ENCODE peak calls at places on chromosomes 3 and 15, in five cellular contexts. H is HCEC 1CT, O is AML-193, R is COR-L47, Q is NCI-H1048. M is an unnamed sample.
A peak's percentile ranks its signal among the peaks of the same experiment; 100 is the strongest.

GRCh38 chr3:116446037-116446436 is 750 bp upstream of the LSAMP start:
- DNase-seq in O (no peak), H (no peak), Q (no peak), R (no peak), M (no peak)

GRCh38 chr3:13842226-13842625 is 37.6 kb downstream of the WNT7A start:
- DNase-seq in Q (no peak), R (no peak), O (no peak), H (no peak), M (no peak)

GRCh38 chr3:126340943-126341754 is 16.1 kb downstream of the KLF15 start:
- DNase-seq in O (no peak), H (no peak), R (no peak), Q (no peak), M (no peak)

GRCh38 chr15:58931985-58932384 is 1.5 kb downstream of the SLTM start:
- DNase-seq in H (peak; percentile 54), O (peak; percentile 72), Q (no peak), R (no peak), M (no peak)

GRCh38 chr3:157174265-157174615 is 14.3 kb upstream of the CCNL1 start:
- DNase-seq in H (no peak), R (peak; percentile 37), O (peak; percentile 62), Q (no peak), M (peak; percentile 29)

GRCh38 chr3:94734201-94734600 is 671.3 kb downstream of the NSUN3 start:
- DNase-seq in H (no peak), O (no peak), R (no peak), Q (no peak), M (no peak)

GRCh38 chr15:60840306-60840702 is 361.4 kb upstream of the ICE2 start:
- DNase-seq in Q (no peak), O (no peak), R (no peak), H (peak; percentile 30), M (peak; percentile 89)

GRCh38 chr15:75054172-75054897 is 30.9 kb downstream of the PPCDC start:
- DNase-seq in O (no peak), H (no peak), R (no peak), Q (no peak), M (no peak)

GRCh38 chr15:64703632-64703959 is 71.8 kb downstream of the RBPMS2 start:
- DNase-seq in O (no peak), H (no peak), Q (no peak), R (no peak), M (peak; percentile 27)

GRCh38 chr15:48850648-48851047 is 27.3 kb upstream of the EID1 start:
- DNase-seq in H (no peak), R (no peak), Q (no peak), O (no peak), M (no peak)

GRCh38 chr3:67048716-67049076 is 50.6 kb downstream of the KBTBD8 start:
- DNase-seq in H (no peak), R (peak; percentile 4), O (no peak), Q (no peak), M (no peak)

GRCh38 chr15:24848050-24848449 is 106.7 kb upstream of the SNRPN start:
- DNase-seq in R (no peak), H (no peak), O (no peak), Q (no peak), M (no peak)

GRCh38 chr15:65902373-65902772 is 33.1 kb downstream of the RAB11A start:
- DNase-seq in R (no peak), Q (no peak), O (peak; percentile 93), H (peak; percentile 10), M (peak; percentile 52)

GRCh38 chr15:82715003-82715402 is 5.3 kb upstream of the AP3B2 start:
- DNase-seq in H (no peak), Q (no peak), R (no peak), O (no peak), M (no peak)